ENCODE peak calls at places on chromosomes 6 and 20, in seven cellular contexts. S, B, P, A, Q, R and L are unnamed samples.

GRCh38 chr6:132512342-132512637 is 626 bp downstream of the STX7 start:
- DNase-seq in S (no peak), B (no peak), P (no peak), A (no peak), Q (no peak), R (no peak), L (no peak)

GRCh38 chr6:46381057-46381456 is 110.2 kb downstream of the RCAN2 start:
- DNase-seq in S (no peak), B (no peak), P (no peak), A (no peak), Q (no peak), R (no peak), L (no peak)

GRCh38 chr6:152669894-152670293 is 27.8 kb upstream of the MYCT1 start:
- DNase-seq in S (peak; percentile 33), B (no peak), P (no peak), A (no peak), Q (no peak), R (no peak), L (no peak)

GRCh38 chr20:50014570-50015562 is 32.1 kb downstream of the SNAI1 start:
- DNase-seq in S (no peak), B (no peak), P (peak; percentile 54), A (no peak), Q (no peak), R (no peak), L (no peak)

GRCh38 chr6:45640081-45640491 is 262.4 kb upstream of the SUPT3H start:
- DNase-seq in S (no peak), B (no peak), P (no peak), A (no peak), Q (no peak), R (no peak), L (no peak)

GRCh38 chr6:43833996-43834390 is 64.0 kb downstream of the VEGFA start:
- DNase-seq in S (no peak), B (no peak), P (no peak), A (no peak), Q (no peak), R (no peak), L (no peak)

GRCh38 chr20:36092424-36093024 is 62.0 kb upstream of the EPB41L1 start:
- DNase-seq in S (no peak), B (peak; percentile 53), P (peak; percentile 69), A (no peak), Q (no peak), R (peak; percentile 32), L (peak; percentile 45)

GRCh38 chr20:13610205-13610604 is 28.5 kb downstream of the TASP1 start:
- DNase-seq in S (no peak), B (no peak), P (peak; percentile 5), A (no peak), Q (no peak), R (peak; percentile 49), L (no peak)

GRCh38 chr20:37390503-37390890 is 44.6 kb downstream of the SRC start:
- DNase-seq in S (no peak), B (no peak), P (no peak), A (peak; percentile 44), Q (no peak), R (no peak), L (no peak)

GRCh38 chr20:41047279-41047974 is 18.8 kb downstream of the TOP1 start:
- DNase-seq in S (no peak), B (no peak), P (no peak), A (no peak), Q (no peak), R (no peak), L (no peak)

GRCh38 chr20:20201639-20202038 is 149.3 kb downstream of the CFAP61 start:
- DNase-seq in S (no peak), B (no peak), P (no peak), A (no peak), Q (no peak), R (no peak), L (no peak)

GRCh38 chr6:142953373-142954273 is 8.6 kb upstream of the HIVEP2 start:
- DNase-seq in S (no peak), B (no peak), P (no peak), A (no peak), Q (no peak), R (no peak), L (no peak)

GRCh38 chr20:25525857-25526256 is 59.5 kb downstream of the NINL start:
- DNase-seq in S (no peak), B (no peak), P (peak; percentile 67), A (no peak), Q (no peak), R (no peak), L (no peak)

GRCh38 chr20:37968726-37969401 is 64.4 kb downstream of the TTI1 start:
- DNase-seq in S (no peak), B (no peak), P (no peak), A (peak; percentile 71), Q (peak; percentile 49), R (peak; percentile 55), L (no peak)

GRCh38 chr6:10733151-10733715 is 10.4 kb downstream of the TMEM14C start:
- DNase-seq in S (no peak), B (no peak), P (peak; percentile 26), A (no peak), Q (no peak), R (no peak), L (no peak)

GRCh38 chr20:54255157-54255556 is 47.3 kb downstream of the PFDN4 start:
- DNase-seq in S (no peak), B (no peak), P (no peak), A (no peak), Q (no peak), R (no peak), L (no peak)

GRCh38 chr6:118876201-118876600 is 17.8 kb upstream of the ASF1A start:
- DNase-seq in S (no peak), B (no peak), P (no peak), A (no peak), Q (no peak), R (no peak), L (no peak)

GRCh38 chr6:160139420-160139851 is 17.8 kb downstream of the SLC22A1 start:
- DNase-seq in S (no peak), B (no peak), P (peak; percentile 58), A (no peak), Q (no peak), R (no peak), L (no peak)

GRCh38 chr6:62283828-62284411 is 2.1 kb downstream of the KHDRBS2 start:
- DNase-seq in S (peak; percentile 7), B (no peak), P (peak; percentile 76), A (no peak), Q (no peak), R (no peak), L (peak; percentile 23)

GRCh38 chr20:19056909-19057308 is 155.5 kb upstream of the SLC24A3 start:
- DNase-seq in S (no peak), B (no peak), P (no peak), A (no peak), Q (no peak), R (no peak), L (no peak)

GRCh38 chr20:63741354-63741675 is 1.7 kb downstream of the SLC2A4RG start:
- DNase-seq in S (no peak), B (no peak), P (no peak), A (no peak), Q (no peak), R (no peak), L (no peak)

GRCh38 chr20:33072813-33073212 is 6.6 kb upstream of the BPIFB4 start:
- DNase-seq in S (no peak), B (no peak), P (no peak), A (no peak), Q (no peak), R (no peak), L (no peak)

GRCh38 chr20:33074675-33075074 is 4.8 kb upstream of the BPIFB4 start:
- DNase-seq in S (no peak), B (no peak), P (no peak), A (no peak), Q (no peak), R (no peak), L (no peak)

GRCh38 chr20:33075281-33075680 is 4.2 kb upstream of the BPIFB4 start:
- DNase-seq in S (no peak), B (no peak), P (no peak), A (no peak), Q (no peak), R (no peak), L (no peak)

GRCh38 chr20:33079267-33079666 is at the start of gene BPIFB4:
- DNase-seq in S (no peak), B (no peak), P (no peak), A (no peak), Q (no peak), R (no peak), L (no peak)

GRCh38 chr20:33076662-33077398 is 2.6 kb upstream of the BPIFB4 start:
- DNase-seq in S (peak; percentile 35), B (no peak), P (peak; percentile 31), A (no peak), Q (no peak), R (no peak), L (no peak)
- TF ChIP-seq CTCF in S (peak; percentile 87), B (no peak), P (peak; percentile 33), A (no peak), Q (no peak), R (peak; percentile 50), L (no peak)

DNA sequence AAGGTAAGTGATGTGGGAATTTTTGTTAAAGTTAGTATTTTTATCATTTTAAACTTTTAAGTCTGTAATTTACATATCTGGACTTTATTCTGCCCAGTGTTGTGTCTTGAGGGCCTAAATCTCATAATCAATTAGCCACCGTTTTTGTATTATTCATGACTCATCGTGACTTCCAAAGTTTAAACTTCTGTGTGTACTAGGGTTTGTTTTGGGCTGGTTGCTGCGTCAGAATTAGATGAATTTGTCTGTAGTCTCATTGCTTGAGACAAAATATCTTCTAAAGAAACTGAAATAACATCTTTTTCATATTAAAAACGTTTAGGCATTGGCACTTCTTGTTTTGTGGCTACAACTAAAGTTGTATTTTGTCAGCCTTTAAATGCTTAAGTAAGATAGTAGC is 41.3 kb downstream of the CDYL start:
- DNase-seq in S (no peak), B (no peak), P (no peak), A (no peak), Q (no peak), R (no peak), L (no peak)
- H3K9me3 ChIP-seq in S (no peaks in the 10 kb centered on the region), B (no peaks in the 10 kb centered on the region), P (no peaks in the 10 kb centered on the region), A (no peaks in the 10 kb centered on the region), Q (no peaks in the 10 kb centered on the region), R (no peaks in the 10 kb centered on the region), L (no peaks in the 10 kb centered on the region)

DNA sequence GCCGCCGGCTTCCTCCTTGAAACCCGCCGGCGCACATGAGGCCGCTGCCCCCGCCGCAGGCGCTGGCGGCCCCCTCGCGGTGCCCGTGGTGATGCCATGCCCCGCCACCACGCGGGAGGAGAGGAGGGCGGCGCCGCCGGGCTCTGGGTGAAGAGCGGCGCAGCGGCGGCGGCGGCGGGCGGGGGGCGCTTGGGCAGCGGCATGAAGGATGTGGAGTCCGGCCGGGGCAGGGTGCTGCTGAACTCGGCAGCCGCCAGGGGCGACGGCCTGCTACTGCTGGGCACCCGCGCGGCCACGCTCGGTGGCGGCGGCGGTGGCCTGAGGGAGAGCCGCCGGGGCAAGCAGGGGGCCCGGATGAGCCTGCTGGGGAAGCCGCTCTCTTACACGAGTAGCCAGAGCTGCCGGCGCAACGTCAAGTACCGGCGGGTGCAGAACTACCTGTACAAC is 253 bp downstream of the KCNQ5 start:
- DNase-seq in S (no peak), B (peak; percentile 35), P (peak; percentile 61), A (peak; percentile 70), Q (no peak), R (peak; percentile 69), L (peak; percentile 67)
- TF ChIP-seq CTCF in S (no peak), B (peak; percentile 20), P (no peak), A (peak; percentile 34), Q (no peak), R (peak; percentile 39), L (peak; percentile 12)

GRCh38 chr6:76330031-76330430 is 257.6 kb upstream of the IMPG1 start:
- DNase-seq in S (no peak), B (no peak), P (no peak), A (no peak), Q (no peak), R (no peak), L (no peak)
- H3K9me3 ChIP-seq in S (no peaks in the 10 kb centered on the region), B (peaks cover 20% of the 10 kb centered on the region), P (no peaks in the 10 kb centered on the region), A (peaks cover 5% of the 10 kb centered on the region), Q (no peaks in the 10 kb centered on the region), R (no peaks in the 10 kb centered on the region), L (peaks cover 4% of the 10 kb centered on the region)